ENCODE peak calls at places on chromosomes 5 and 9, in four cellular contexts. Q is NCI-H460, A is mucosa of gallbladder, Y is prostate gland. N is an unnamed sample.
A peak's percentile ranks its signal among the peaks of the same experiment; 100 is the strongest.

GRCh38 chr9:129285979-129286772 is 108.1 kb upstream of the IER5L start:
- DNase-seq in Q (no peak), Y (no peak), A (no peak), N (peak; percentile 32)

GRCh38 chr9:134725605-134725940 is 84.0 kb downstream of the COL5A1 start:
- DNase-seq in Y (no peak), A (no peak), Q (no peak), N (no peak)

GRCh38 chr5:127886141-127886540 is 182.9 kb downstream of the CCDC192 start:
- DNase-seq in A (no peak), Q (no peak), Y (no peak), N (no peak)

GRCh38 chr9:134950404-134950760 is 32.7 kb upstream of the FCN1 start:
- DNase-seq in Y (no peak), Q (no peak), A (no peak), N (no peak)

GRCh38 chr5:41843456-41844112 is 26.6 kb downstream of the OXCT1 start:
- DNase-seq in Q (peak; percentile 57), A (peak; percentile 21), Y (peak; percentile 23), N (no peak)

GRCh38 chr9:109992293-109992692 is 212.3 kb downstream of the PALM2AKAP2 start:
- DNase-seq in Q (no peak), A (no peak), Y (no peak), N (no peak)

GRCh38 chr5:150175076-150175475 is 8.5 kb downstream of the CDX1 start:
- DNase-seq in Y (no peak), Q (no peak), A (no peak), N (no peak)

GRCh38 chr9:86586144-86586494 is 231.9 kb upstream of the TUT7 start:
- DNase-seq in Y (no peak), Q (no peak), A (no peak), N (no peak)

GRCh38 chr5:88480245-88480644 is 211.6 kb upstream of the TMEM161B start:
- DNase-seq in A (no peak), Q (no peak), Y (no peak), N (no peak)

GRCh38 chr9:112841261-112841660 is 49.4 kb downstream of the SLC46A2 start:
- DNase-seq in Y (no peak), Q (no peak), A (no peak), N (no peak)

GRCh38 chr9:112076814-112077213 is 98.3 kb downstream of the SUSD1 start:
- DNase-seq in A (no peak), Y (no peak), Q (no peak), N (no peak)

GRCh38 chr9:6054280-6055099 is 39.1 kb upstream of the RANBP6 start:
- DNase-seq in A (peak; percentile 62), Y (peak; percentile 57), Q (peak; percentile 56), N (peak; percentile 57)

GRCh38 chr5:181217805-181218065 is 5.3 kb upstream of the TRIM41 start:
- DNase-seq in A (no peak), Q (no peak), Y (no peak), N (no peak)

GRCh38 chr5:81303563-81303962 is 2.2 kb downstream of the ZCCHC9 start:
- DNase-seq in A (no peak), Y (no peak), Q (peak; percentile 29), N (no peak)

GRCh38 chr9:36504154-36504550 is 68.5 kb upstream of the MELK start:
- DNase-seq in A (no peak), Q (no peak), Y (no peak), N (no peak)

GRCh38 chr9:76987594-76988200 is 31.8 kb upstream of the FOXB2 start:
- DNase-seq in Q (peak; percentile 54), Y (no peak), A (peak; percentile 31), N (peak; percentile 50)

GRCh38 chr9:83041771-83042170 is 21.2 kb downstream of the RASEF start:
- DNase-seq in Y (no peak), Q (no peak), A (no peak), N (no peak)

GRCh38 chr9:120394058-120394669 is 185.8 kb downstream of the CDK5RAP2 start:
- DNase-seq in Q (no peak), A (no peak), Y (no peak), N (no peak)

GRCh38 chr9:120640380-120640779 is 60.4 kb upstream of the CDK5RAP2 start:
- DNase-seq in Q (no peak), A (no peak), Y (no peak), N (no peak)

GRCh38 chr5:179732918-179733763 is 519 bp downstream of the MAML1 start:
- DNase-seq in A (peak; percentile 20), Q (peak; percentile 8), Y (peak; percentile 46), N (peak; percentile 48)

GRCh38 chr5:62762503-62762902 is 183.9 kb downstream of the LRRC70 start:
- DNase-seq in Q (no peak), Y (no peak), A (no peak), N (no peak)

GRCh38 chr9:72362680-72363139 is 2.3 kb downstream of the ZFAND5 start:
- DNase-seq in Q (peak; percentile 53), Y (peak; percentile 80), A (peak; percentile 82), N (peak; percentile 78)

GRCh38 chr9:79976501-79977444 is 405.0 kb downstream of the TLE4 start:
- DNase-seq in A (no peak), Q (no peak), Y (no peak), N (no peak)

GRCh38 chr5:141172381-141173204 is at the start of gene PCDHB7:
- DNase-seq in A (no peak), Q (peak; percentile 52), Y (no peak), N (no peak)

GRCh38 chr5:149323235-149324205 is 21.8 kb upstream of the GRPEL2 start:
- DNase-seq in A (no peak), Y (no peak), Q (no peak), N (no peak)

GRCh38 chr9:76560481-76560891 is 101.5 kb downstream of the GCNT1 start:
- DNase-seq in Y (no peak), Q (no peak), A (no peak), N (no peak)

GRCh38 chr5:25448190-25448621 is 803.4 kb upstream of the CDH10 start:
- DNase-seq in A (no peak), Y (no peak), Q (no peak), N (no peak)

GRCh38 chr5:151670953-151671636 is 15.6 kb downstream of the SPARC start:
- DNase-seq in Y (no peak), Q (no peak), A (peak; percentile 33), N (no peak)

GRCh38 chr9:14396171-14396570 is 82.2 kb upstream of the NFIB start:
- DNase-seq in Y (no peak), Q (no peak), A (no peak), N (no peak)

GRCh38 chr9:12958708-12959107 is 183.9 kb downstream of the LURAP1L start:
- DNase-seq in Q (no peak), Y (no peak), A (no peak), N (no peak)

GRCh38 chr5:34941936-34942335 is 12.6 kb downstream of the DNAJC21 start:
- DNase-seq in Q (no peak), Y (no peak), A (no peak), N (no peak)

N was measured in ureter.